ENCODE peak calls at places on chromosomes 7 and 10, in four cellular contexts. Y is astrocyte, N is body of pancreas, M is upper lobe of right lung. I is an unnamed sample.

GRCh38 chr7:47474211-47474936 is 107.5 kb downstream of the TNS3 start:
- DNase-seq in Y (peak; percentile 31), M (no peak), N (no peak), I (no peak)

GRCh38 chr10:78623577-78624215 is 445.1 kb upstream of the ZMIZ1 start:
- DNase-seq in N (no peak), Y (peak; percentile 94), M (no peak), I (peak; percentile 58)

GRCh38 chr10:75347211-75347610 is 54.4 kb downstream of the ZNF503 start:
- DNase-seq in M (no peak), Y (no peak), N (no peak), I (no peak)

GRCh38 chr10:50426485-50426884 is 175.2 kb upstream of the ASAH2 start:
- DNase-seq in Y (no peak), M (no peak), N (no peak), I (no peak)

GRCh38 chr10:111974325-111974724 is 209.2 kb downstream of the GPAM start:
- DNase-seq in M (no peak), Y (no peak), N (no peak), I (no peak)

GRCh38 chr7:19772858-19773337 is 519 bp downstream of the TMEM196 start:
- DNase-seq in M (no peak), Y (peak; percentile 42), N (peak; percentile 39), I (no peak)

GRCh38 chr7:82441916-82442478 is 1.6 kb downstream of the CACNA2D1 start:
- DNase-seq in N (no peak), M (no peak), Y (peak; percentile 42), I (peak; percentile 25)

GRCh38 chr10:17113346-17113745 is 16.3 kb downstream of the CUBN start:
- DNase-seq in N (no peak), Y (no peak), M (no peak), I (no peak)

GRCh38 chr7:133477786-133478185 is 224.9 kb downstream of the EXOC4 start:
- DNase-seq in Y (no peak), N (no peak), M (no peak), I (no peak)

GRCh38 chr7:102891693-102892261 is 21.0 kb upstream of the LRRC17 start:
- DNase-seq in M (no peak), Y (peak; percentile 92), N (peak; percentile 41), I (peak; percentile 47)

GRCh38 chr7:117019786-117020604 is 66.7 kb downstream of the ST7 start:
- DNase-seq in Y (peak; percentile 96), N (peak; percentile 71), M (no peak), I (peak; percentile 62)

GRCh38 chr7:136079478-136079892 is 102.3 kb upstream of the MTPN start:
- DNase-seq in N (no peak), M (no peak), Y (no peak), I (no peak)
- H3K4me1 ChIP-seq in N (no peaks in the 10 kb centered on the region), M (no peaks in the 10 kb centered on the region), Y (no peaks in the 10 kb centered on the region), I (no peaks in the 10 kb centered on the region)

GRCh38 chr10:8539056-8539455 is 484.6 kb downstream of the GATA3 start:
- DNase-seq in N (no peak), Y (peak; percentile 7), M (no peak), I (no peak)

GRCh38 chr10:8543361-8544056 is 489.0 kb downstream of the GATA3 start:
- DNase-seq in N (no peak), M (no peak), Y (no peak), I (no peak)

GRCh38 chr10:8544500-8544899 is 490.0 kb downstream of the GATA3 start:
- DNase-seq in M (no peak), Y (no peak), N (no peak), I (no peak)

GRCh38 chr10:8544057-8544380 is 489.5 kb downstream of the GATA3 start:
- DNase-seq in Y (no peak), M (no peak), N (no peak), I (no peak)
- H3K4me3 ChIP-seq in Y (no peak overlapping the region), M (no peak overlapping the region), N (no peak overlapping the region), I (no peak overlapping the region)

DNA sequence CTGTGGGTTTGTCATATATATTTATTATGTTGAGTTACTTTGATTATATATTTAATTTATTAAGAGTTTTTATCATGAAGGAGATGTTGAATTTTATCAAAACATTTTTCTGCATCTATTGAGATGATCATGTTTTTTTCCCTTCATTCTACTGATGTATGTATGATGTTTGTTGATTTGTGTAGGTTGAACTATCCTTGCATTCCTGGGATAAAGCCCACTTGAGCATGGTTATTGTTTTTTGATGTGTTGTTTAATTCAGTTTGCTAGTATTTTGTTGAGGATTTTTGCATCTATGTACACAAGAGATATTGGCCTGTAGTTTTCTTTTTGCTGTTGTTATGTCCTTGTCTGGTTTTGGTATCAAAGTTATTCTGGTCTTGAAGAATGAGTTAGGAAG is 31.1 kb downstream of the SCART1 start:
- DNase-seq in N (no peak), M (no peak), Y (no peak), I (no peak)
- H3K9me3 ChIP-seq in N (no peaks in the 10 kb centered on the region), M (peaks cover 25% of the 10 kb centered on the region), Y (no peaks in the 10 kb centered on the region), I (no peaks in the 10 kb centered on the region)

GRCh38 chr7:158544708-158545107 is 42.9 kb downstream of the PTPRN2 start:
- DNase-seq in N (no peak), Y (no peak), M (no peak), I (no peak)
- H3K4me1 ChIP-seq in N (no peaks in the 10 kb centered on the region), Y (no peaks in the 10 kb centered on the region), M (peaks cover 6% of the 10 kb centered on the region), I (peaks cover 76% of the 10 kb centered on the region)

DNA sequence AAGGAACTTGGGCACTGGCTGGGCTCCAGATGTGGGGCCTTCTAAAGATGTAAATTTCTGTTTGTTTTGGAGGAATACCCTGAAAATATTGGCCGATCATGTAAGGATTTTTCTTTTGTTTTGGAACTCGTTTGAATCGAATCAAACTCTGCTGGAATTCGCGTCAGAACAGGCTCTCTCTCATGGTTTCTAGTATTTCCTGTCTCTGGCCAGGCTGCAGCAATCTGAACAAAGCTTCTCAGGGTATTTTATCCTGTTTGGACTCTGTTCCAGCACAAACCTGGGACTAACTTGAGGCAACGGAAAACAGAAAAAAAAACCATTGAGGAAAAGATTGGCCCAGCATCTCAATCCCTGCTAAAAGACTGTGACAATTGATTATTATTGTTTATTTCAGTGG is 340.8 kb upstream of the NRP1 start:
- DNase-seq in M (no peak), Y (no peak), N (no peak), I (no peak)
- H3K4me3 ChIP-seq in M (peak overlapping the region; percentile 30), Y (no peak overlapping the region), N (no peak overlapping the region), I (no peak overlapping the region)

I was measured in SJSA1.